ENCODE peak calls at places on chromosomes 6 and 20, in five cellular contexts. H is caudate nucleus, D is choroid plexus epithelial cell, B is NCI-H1436 treated with DMSO at 0.1 percent for 48 hours, T is NCI-H2081. V is an unnamed sample.
A peak's percentile ranks its signal among the peaks of the same experiment; 100 is the strongest.

GRCh38 chr6:23003671-23004598 is 434.6 kb downstream of the HDGFL1 start:
- DNase-seq in T (no peak), D (peak; percentile 93), B (no peak), H (no peak), V (no peak)

GRCh38 chr6:106739387-106739786 is 110.0 kb downstream of the QRSL1 start:
- DNase-seq in D (no peak), B (no peak), H (no peak), T (no peak), V (no peak)

GRCh38 chr20:45427236-45428149 is 11.6 kb downstream of the PIGT start:
- DNase-seq in B (no peak), D (peak; percentile 37), T (no peak), H (no peak), V (no peak)

GRCh38 chr6:56958481-56958880 is 3.6 kb downstream of the BEND6 start:
- DNase-seq in B (no peak), H (no peak), T (no peak), D (no peak), V (no peak)

GRCh38 chr6:390914-391558 is 516 bp upstream of the IRF4 start:
- DNase-seq in T (no peak), B (no peak), H (no peak), D (peak; percentile 22), V (peak; percentile 77)

GRCh38 chr20:34834459-34834893 is 9.0 kb upstream of the NCOA6 start:
- DNase-seq in B (peak; percentile 38), H (no peak), T (peak; percentile 62), D (peak; percentile 60), V (peak; percentile 53)

GRCh38 chr6:168968228-168968627 is 285.4 kb downstream of the THBS2 start:
- DNase-seq in T (peak; percentile 58), B (no peak), D (peak; percentile 91), H (no peak), V (peak; percentile 15)

GRCh38 chr6:33985333-33985751 is 160.5 kb downstream of the GRM4 start:
- DNase-seq in H (no peak), T (no peak), B (no peak), D (no peak), V (no peak)

GRCh38 chr20:46929902-46930301 is 35.3 kb downstream of the EYA2 start:
- DNase-seq in H (no peak), D (no peak), T (no peak), B (no peak), V (no peak)

GRCh38 chr6:130134594-130134993 is 88.2 kb downstream of the SAMD3 start:
- DNase-seq in H (no peak), T (no peak), D (no peak), B (no peak), V (no peak)